ENCODE peak calls at places on chromosomes 6 and 20, in ten cellular contexts. One of them, this sample, is unnamed.
A peak's percentile ranks its signal among the peaks of the same experiment; 100 is the strongest.

GRCh38 chr20:11917663-11918062 is at the start of gene BTBD3:
- DNase-seq in PC-3: no peak
- DNase-seq in cardiac muscle cell: peak; percentile 79
- DNase-seq in heart left ventricle: peak; percentile 73
- DNase-seq in adipocyte: peak; percentile 21
- DNase-seq in esophagus squamous epithelium: no peak
- DNase-seq in stomach: peak; percentile 83
- DNase-seq in hepatocyte: peak; percentile 39
- DNase-seq in CD8-positive, alpha-beta T cell: no peak
- DNase-seq in lung: peak; percentile 51
- DNase-seq in this sample: no peak

GRCh38 chr20:31605902-31606677 is 1.0 kb downstream of the ID1 start:
- DNase-seq in hepatocyte: peak; percentile 59
- DNase-seq in cardiac muscle cell: peak; percentile 39
- DNase-seq in adipocyte: peak; percentile 61
- DNase-seq in lung: peak; percentile 38
- DNase-seq in CD8-positive, alpha-beta T cell: no peak
- DNase-seq in esophagus squamous epithelium: no peak
- DNase-seq in heart left ventricle: peak; percentile 37
- DNase-seq in stomach: peak; percentile 35
- DNase-seq in PC-3: peak; percentile 19
- DNase-seq in this sample: peak; percentile 28

GRCh38 chr6:32967151-32968091 is 973 bp upstream of the BRD2 start:
- DNase-seq in lung: no peak
- DNase-seq in CD8-positive, alpha-beta T cell: no peak
- DNase-seq in cardiac muscle cell: peak; percentile 57
- DNase-seq in adipocyte: peak; percentile 70
- DNase-seq in stomach: no peak
- DNase-seq in hepatocyte: peak; percentile 56
- DNase-seq in esophagus squamous epithelium: no peak
- DNase-seq in heart left ventricle: no peak
- DNase-seq in PC-3: peak; percentile 64
- DNase-seq in this sample: peak; percentile 61

GRCh38 chr6:33271098-33271607 is 523 bp downstream of the VPS52 start:
- DNase-seq in stomach: no peak
- DNase-seq in adipocyte: no peak
- DNase-seq in lung: no peak
- DNase-seq in CD8-positive, alpha-beta T cell: no peak
- DNase-seq in cardiac muscle cell: no peak
- DNase-seq in heart left ventricle: no peak
- DNase-seq in esophagus squamous epithelium: no peak
- DNase-seq in hepatocyte: no peak
- DNase-seq in PC-3: peak; percentile 23
- DNase-seq in this sample: no peak

GRCh38 chr6:12138377-12138776 is 126.3 kb downstream of the HIVEP1 start:
- DNase-seq in hepatocyte: no peak
- DNase-seq in stomach: no peak
- DNase-seq in PC-3: no peak
- DNase-seq in cardiac muscle cell: no peak
- DNase-seq in lung: no peak
- DNase-seq in CD8-positive, alpha-beta T cell: peak; percentile 29
- DNase-seq in adipocyte: no peak
- DNase-seq in heart left ventricle: no peak
- DNase-seq in esophagus squamous epithelium: no peak
- DNase-seq in this sample: no peak

GRCh38 chr6:113642714-113643442 is 214.3 kb upstream of the MARCKS start:
- DNase-seq in adipocyte: no peak
- DNase-seq in hepatocyte: peak; percentile 94
- DNase-seq in heart left ventricle: no peak
- DNase-seq in PC-3: peak; percentile 67
- DNase-seq in esophagus squamous epithelium: no peak
- DNase-seq in cardiac muscle cell: peak; percentile 26
- DNase-seq in stomach: peak; percentile 95
- DNase-seq in CD8-positive, alpha-beta T cell: no peak
- DNase-seq in lung: peak; percentile 72
- DNase-seq in this sample: peak; percentile 74

GRCh38 chr6:155274533-155274932 is 10.7 kb downstream of the CLDN20 start:
- DNase-seq in hepatocyte: no peak
- DNase-seq in adipocyte: peak; percentile 57
- DNase-seq in cardiac muscle cell: peak; percentile 32
- DNase-seq in esophagus squamous epithelium: no peak
- DNase-seq in stomach: no peak
- DNase-seq in lung: no peak
- DNase-seq in heart left ventricle: no peak
- DNase-seq in PC-3: no peak
- DNase-seq in CD8-positive, alpha-beta T cell: no peak
- DNase-seq in this sample: no peak

GRCh38 chr6:145067430-145067829 is 667.9 kb downstream of the EPM2A start:
- DNase-seq in esophagus squamous epithelium: no peak
- DNase-seq in PC-3: peak; percentile 61
- DNase-seq in stomach: no peak
- DNase-seq in CD8-positive, alpha-beta T cell: no peak
- DNase-seq in lung: no peak
- DNase-seq in heart left ventricle: no peak
- DNase-seq in adipocyte: peak; percentile 61
- DNase-seq in hepatocyte: no peak
- DNase-seq in cardiac muscle cell: no peak
- DNase-seq in this sample: no peak

GRCh38 chr6:52536424-52536916 is 40.4 kb downstream of the TRAM2 start:
- DNase-seq in esophagus squamous epithelium: no peak
- DNase-seq in cardiac muscle cell: no peak
- DNase-seq in CD8-positive, alpha-beta T cell: no peak
- DNase-seq in adipocyte: no peak
- DNase-seq in hepatocyte: no peak
- DNase-seq in stomach: no peak
- DNase-seq in lung: no peak
- DNase-seq in heart left ventricle: no peak
- DNase-seq in PC-3: no peak
- DNase-seq in this sample: no peak

GRCh38 chr20:45111285-45111684 is 3.7 kb downstream of the WFDC5 start:
- DNase-seq in cardiac muscle cell: no peak
- DNase-seq in adipocyte: no peak
- DNase-seq in esophagus squamous epithelium: no peak
- DNase-seq in stomach: no peak
- DNase-seq in lung: no peak
- DNase-seq in hepatocyte: no peak
- DNase-seq in PC-3: no peak
- DNase-seq in heart left ventricle: no peak
- DNase-seq in CD8-positive, alpha-beta T cell: no peak
- DNase-seq in this sample: no peak

GRCh38 chr6:100512203-100512862 is 47.6 kb upstream of the SIM1 start:
- DNase-seq in heart left ventricle: no peak
- DNase-seq in stomach: no peak
- DNase-seq in hepatocyte: no peak
- DNase-seq in PC-3: peak; percentile 50
- DNase-seq in CD8-positive, alpha-beta T cell: no peak
- DNase-seq in lung: no peak
- DNase-seq in cardiac muscle cell: peak; percentile 61
- DNase-seq in esophagus squamous epithelium: no peak
- DNase-seq in adipocyte: peak; percentile 45
- DNase-seq in this sample: no peak

GRCh38 chr6:147741419-147741818 is 232.9 kb downstream of the SAMD5 start:
- DNase-seq in cardiac muscle cell: peak; percentile 38
- DNase-seq in stomach: no peak
- DNase-seq in CD8-positive, alpha-beta T cell: no peak
- DNase-seq in adipocyte: no peak
- DNase-seq in heart left ventricle: no peak
- DNase-seq in hepatocyte: no peak
- DNase-seq in esophagus squamous epithelium: no peak
- DNase-seq in lung: peak; percentile 43
- DNase-seq in PC-3: no peak
- DNase-seq in this sample: no peak

GRCh38 chr6:101348816-101349215 is 44.7 kb upstream of the GRIK2 start:
- DNase-seq in stomach: no peak
- DNase-seq in esophagus squamous epithelium: no peak
- DNase-seq in adipocyte: no peak
- DNase-seq in CD8-positive, alpha-beta T cell: no peak
- DNase-seq in heart left ventricle: no peak
- DNase-seq in lung: no peak
- DNase-seq in PC-3: no peak
- DNase-seq in hepatocyte: no peak
- DNase-seq in cardiac muscle cell: no peak
- DNase-seq in this sample: no peak

GRCh38 chr6:112827793-112828192 is 480.7 kb downstream of the RFPL4B start:
- DNase-seq in hepatocyte: no peak
- DNase-seq in cardiac muscle cell: peak; percentile 22
- DNase-seq in lung: no peak
- DNase-seq in heart left ventricle: peak; percentile 31
- DNase-seq in adipocyte: no peak
- DNase-seq in CD8-positive, alpha-beta T cell: no peak
- DNase-seq in PC-3: no peak
- DNase-seq in esophagus squamous epithelium: no peak
- DNase-seq in stomach: no peak
- DNase-seq in this sample: peak; percentile 15

DNA sequence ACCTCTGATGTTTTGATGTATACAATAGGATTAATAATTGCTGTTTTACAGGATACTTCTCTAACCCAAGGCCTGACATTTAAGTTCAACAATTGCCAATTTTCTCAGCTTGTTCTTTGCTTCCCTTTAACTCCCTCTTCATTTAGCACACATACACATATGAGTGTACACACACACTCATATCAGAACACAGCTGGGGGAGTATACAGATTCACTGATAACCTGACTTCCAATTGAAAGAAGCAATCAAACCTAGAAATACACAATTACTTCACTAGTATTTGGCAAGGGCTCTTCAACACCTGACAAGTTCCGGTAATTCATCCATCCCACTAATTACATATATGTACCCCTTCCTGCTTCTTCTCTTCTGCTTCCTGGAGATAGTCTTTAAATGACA is 11.1 kb downstream of the UST start:
- DNase-seq in CD8-positive, alpha-beta T cell: no peak
- DNase-seq in adipocyte: no peak
- DNase-seq in heart left ventricle: no peak
- DNase-seq in esophagus squamous epithelium: no peak
- DNase-seq in stomach: no peak
- DNase-seq in hepatocyte: no peak
- DNase-seq in cardiac muscle cell: no peak
- DNase-seq in PC-3: no peak
- DNase-seq in lung: no peak
- DNase-seq in this sample: no peak
- H3K4me1 ChIP-seq in CD8-positive, alpha-beta T cell: peaks cover 44% of the 10 kb centered on the region
- H3K4me1 ChIP-seq in adipocyte: peaks cover 29% of the 10 kb centered on the region
- H3K4me1 ChIP-seq in heart left ventricle: peaks cover 10% of the 10 kb centered on the region
- H3K4me1 ChIP-seq in esophagus squamous epithelium: peaks cover 18% of the 10 kb centered on the region
- H3K4me1 ChIP-seq in stomach: peaks cover 21% of the 10 kb centered on the region
- H3K4me1 ChIP-seq in hepatocyte: peaks cover 9% of the 10 kb centered on the region
- H3K4me1 ChIP-seq in cardiac muscle cell: peaks cover 26% of the 10 kb centered on the region
- H3K4me1 ChIP-seq in PC-3: no peaks in the 10 kb centered on the region
- H3K4me1 ChIP-seq in lung: peaks cover 9% of the 10 kb centered on the region
- H3K4me1 ChIP-seq in this sample: peaks cover 15% of the 10 kb centered on the region

GRCh38 chr6:138418118-138418742 is 14.2 kb downstream of the HEBP2 start:
- DNase-seq in hepatocyte: no peak
- DNase-seq in CD8-positive, alpha-beta T cell: no peak
- DNase-seq in heart left ventricle: no peak
- DNase-seq in lung: no peak
- DNase-seq in stomach: no peak
- DNase-seq in adipocyte: no peak
- DNase-seq in esophagus squamous epithelium: no peak
- DNase-seq in PC-3: no peak
- DNase-seq in cardiac muscle cell: no peak
- DNase-seq in this sample: no peak
- H3K36me3 ChIP-seq in hepatocyte: no peaks in the 10 kb centered on the region
- H3K36me3 ChIP-seq in CD8-positive, alpha-beta T cell: peaks cover 10% of the 10 kb centered on the region
- H3K36me3 ChIP-seq in heart left ventricle: no peaks in the 10 kb centered on the region
- H3K36me3 ChIP-seq in lung: peaks cover 14% of the 10 kb centered on the region
- H3K36me3 ChIP-seq in stomach: peaks cover 15% of the 10 kb centered on the region
- H3K36me3 ChIP-seq in adipocyte: peaks cover 28% of the 10 kb centered on the region
- H3K36me3 ChIP-seq in esophagus squamous epithelium: no peaks in the 10 kb centered on the region
- H3K36me3 ChIP-seq in PC-3: peaks cover 5% of the 10 kb centered on the region
- H3K36me3 ChIP-seq in cardiac muscle cell: peaks cover 4% of the 10 kb centered on the region
- H3K36me3 ChIP-seq in this sample: peaks cover 34% of the 10 kb centered on the region

GRCh38 chr6:56535626-56536025 is 107.1 kb downstream of the DST start:
- DNase-seq in adipocyte: no peak
- DNase-seq in esophagus squamous epithelium: no peak
- DNase-seq in heart left ventricle: no peak
- DNase-seq in lung: no peak
- DNase-seq in cardiac muscle cell: no peak
- DNase-seq in PC-3: no peak
- DNase-seq in stomach: no peak
- DNase-seq in CD8-positive, alpha-beta T cell: no peak
- DNase-seq in hepatocyte: no peak
- DNase-seq in this sample: no peak
- H3K4me1 ChIP-seq in adipocyte: peaks cover 30% of the 10 kb centered on the region
- H3K4me1 ChIP-seq in esophagus squamous epithelium: peaks cover 5% of the 10 kb centered on the region
- H3K4me1 ChIP-seq in heart left ventricle: peaks cover 35% of the 10 kb centered on the region
- H3K4me1 ChIP-seq in lung: peaks cover 1% of the 10 kb centered on the region
- H3K4me1 ChIP-seq in cardiac muscle cell: no peaks in the 10 kb centered on the region
- H3K4me1 ChIP-seq in PC-3: peaks cover 58% of the 10 kb centered on the region
- H3K4me1 ChIP-seq in stomach: no peaks in the 10 kb centered on the region
- H3K4me1 ChIP-seq in CD8-positive, alpha-beta T cell: no peaks in the 10 kb centered on the region
- H3K4me1 ChIP-seq in hepatocyte: peaks cover 15% of the 10 kb centered on the region
- H3K4me1 ChIP-seq in this sample: peaks cover 34% of the 10 kb centered on the region

GRCh38 chr6:160060920-160061447 is 60.6 kb upstream of the SLC22A1 start:
- DNase-seq in esophagus squamous epithelium: no peak
- DNase-seq in PC-3: no peak
- DNase-seq in heart left ventricle: no peak
- DNase-seq in CD8-positive, alpha-beta T cell: no peak
- DNase-seq in lung: no peak
- DNase-seq in hepatocyte: no peak
- DNase-seq in adipocyte: no peak
- DNase-seq in cardiac muscle cell: no peak
- DNase-seq in stomach: no peak
- DNase-seq in this sample: no peak
- H3K36me3 ChIP-seq in esophagus squamous epithelium: peaks cover 37% of the 10 kb centered on the region
- H3K36me3 ChIP-seq in PC-3: peaks cover 3% of the 10 kb centered on the region
- H3K36me3 ChIP-seq in heart left ventricle: no peaks in the 10 kb centered on the region
- H3K36me3 ChIP-seq in CD8-positive, alpha-beta T cell: peaks cover 61% of the 10 kb centered on the region
- H3K36me3 ChIP-seq in lung: peaks cover 68% of the 10 kb centered on the region
- H3K36me3 ChIP-seq in hepatocyte: peaks cover 7% of the 10 kb centered on the region
- H3K36me3 ChIP-seq in adipocyte: peaks cover 92% of the 10 kb centered on the region
- H3K36me3 ChIP-seq in cardiac muscle cell: peaks cover 71% of the 10 kb centered on the region
- H3K36me3 ChIP-seq in stomach: peaks cover 69% of the 10 kb centered on the region
- H3K36me3 ChIP-seq in this sample: peaks cover 58% of the 10 kb centered on the region

GRCh38 chr20:60653111-60653845 is 598.8 kb upstream of the CDH4 start:
- DNase-seq in lung: no peak
- DNase-seq in stomach: no peak
- DNase-seq in esophagus squamous epithelium: no peak
- DNase-seq in PC-3: no peak
- DNase-seq in adipocyte: no peak
- DNase-seq in hepatocyte: no peak
- DNase-seq in CD8-positive, alpha-beta T cell: no peak
- DNase-seq in heart left ventricle: no peak
- DNase-seq in cardiac muscle cell: no peak
- DNase-seq in this sample: no peak
- H3K4me1 ChIP-seq in lung: peaks cover 1% of the 10 kb centered on the region
- H3K4me1 ChIP-seq in stomach: no peaks in the 10 kb centered on the region
- H3K4me1 ChIP-seq in esophagus squamous epithelium: no peaks in the 10 kb centered on the region
- H3K4me1 ChIP-seq in PC-3: no peaks in the 10 kb centered on the region
- H3K4me1 ChIP-seq in adipocyte: peaks cover 19% of the 10 kb centered on the region
- H3K4me1 ChIP-seq in hepatocyte: no peaks in the 10 kb centered on the region
- H3K4me1 ChIP-seq in CD8-positive, alpha-beta T cell: no peaks in the 10 kb centered on the region
- H3K4me1 ChIP-seq in heart left ventricle: no peaks in the 10 kb centered on the region
- H3K4me1 ChIP-seq in cardiac muscle cell: no peaks in the 10 kb centered on the region
- H3K4me1 ChIP-seq in this sample: no peaks in the 10 kb centered on the region

DNA sequence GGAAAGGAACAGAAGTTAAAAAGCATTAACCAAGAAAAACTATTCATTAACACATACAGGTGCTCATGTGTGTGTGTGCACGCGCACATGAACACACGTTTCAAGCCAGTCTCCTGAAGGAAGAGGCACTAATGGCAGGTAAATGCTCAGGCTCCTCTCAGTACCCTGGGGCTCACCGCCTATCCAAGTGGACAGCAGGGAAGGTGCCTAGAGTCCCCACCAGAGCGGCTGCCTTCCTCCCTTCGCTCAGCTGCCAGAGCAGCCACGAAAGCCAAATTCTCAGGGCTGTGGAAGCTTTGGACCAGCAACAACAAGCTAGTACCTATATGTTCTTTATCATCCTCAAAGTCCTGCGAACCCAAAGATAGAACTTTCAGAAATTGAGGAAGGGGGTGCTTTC is 42.6 kb downstream of the PLCG1 start:
- DNase-seq in esophagus squamous epithelium: no peak
- DNase-seq in cardiac muscle cell: no peak
- DNase-seq in heart left ventricle: peak; percentile 18
- DNase-seq in hepatocyte: no peak
- DNase-seq in lung: no peak
- DNase-seq in CD8-positive, alpha-beta T cell: no peak
- DNase-seq in PC-3: no peak
- DNase-seq in stomach: no peak
- DNase-seq in adipocyte: no peak
- DNase-seq in this sample: peak; percentile 4
- H3K36me3 ChIP-seq in esophagus squamous epithelium: peaks cover 5% of the 10 kb centered on the region
- H3K36me3 ChIP-seq in cardiac muscle cell: peaks cover 6% of the 10 kb centered on the region
- H3K36me3 ChIP-seq in heart left ventricle: no peaks in the 10 kb centered on the region
- H3K36me3 ChIP-seq in hepatocyte: no peaks in the 10 kb centered on the region
- H3K36me3 ChIP-seq in lung: peaks cover 25% of the 10 kb centered on the region
- H3K36me3 ChIP-seq in CD8-positive, alpha-beta T cell: peaks cover 9% of the 10 kb centered on the region
- H3K36me3 ChIP-seq in PC-3: peaks cover 12% of the 10 kb centered on the region
- H3K36me3 ChIP-seq in stomach: peaks cover 8% of the 10 kb centered on the region
- H3K36me3 ChIP-seq in adipocyte: peaks cover 61% of the 10 kb centered on the region
- H3K36me3 ChIP-seq in this sample: peaks cover 30% of the 10 kb centered on the region